ENCODE peak calls at places on chromosomes 4 and X, in seven cellular contexts. One of them, this sample, is unnamed.

GRCh38 chrX:10177620-10178019 is 20.8 kb downstream of the CLCN4 start:
- DNase-seq in choroid plexus epithelial cell: peak
- DNase-seq in dorsolateral prefrontal cortex: no peak
- DNase-seq in foreskin fibroblast: peak
- DNase-seq in cardiac fibroblast: no peak
- DNase-seq in keratinocyte: no peak
- DNase-seq in nephron progenitor cell: no peak
- DNase-seq in this sample: no peak

GRCh38 chrX:150161092-150161672 is 201.9 kb upstream of the MAMLD1 start:
- DNase-seq in choroid plexus epithelial cell: no peak
- DNase-seq in keratinocyte: no peak
- DNase-seq in nephron progenitor cell: no peak
- DNase-seq in cardiac fibroblast: peak
- DNase-seq in foreskin fibroblast: peak
- DNase-seq in dorsolateral prefrontal cortex: no peak
- DNase-seq in this sample: no peak

GRCh38 chr4:186068581-186069402 is at the start of gene TLR3:
- DNase-seq in choroid plexus epithelial cell: peak
- DNase-seq in foreskin fibroblast: peak
- DNase-seq in cardiac fibroblast: peak
- DNase-seq in dorsolateral prefrontal cortex: no peak
- DNase-seq in keratinocyte: no peak
- DNase-seq in nephron progenitor cell: no peak
- DNase-seq in this sample: no peak

GRCh38 chr4:54930226-54930625 is 195.2 kb downstream of the KDR start:
- DNase-seq in choroid plexus epithelial cell: peak
- DNase-seq in nephron progenitor cell: no peak
- DNase-seq in dorsolateral prefrontal cortex: no peak
- DNase-seq in foreskin fibroblast: peak
- DNase-seq in keratinocyte: peak
- DNase-seq in cardiac fibroblast: peak
- DNase-seq in this sample: no peak

GRCh38 chr4:6984611-6985115 is 58.5 kb upstream of the TADA2B start:
- DNase-seq in dorsolateral prefrontal cortex: no peak
- DNase-seq in nephron progenitor cell: no peak
- DNase-seq in cardiac fibroblast: no peak
- DNase-seq in keratinocyte: no peak
- DNase-seq in choroid plexus epithelial cell: no peak
- DNase-seq in foreskin fibroblast: no peak
- DNase-seq in this sample: no peak

GRCh38 chr4:70721747-70722146 is at the start of gene RUFY3:
- DNase-seq in nephron progenitor cell: no peak
- DNase-seq in choroid plexus epithelial cell: peak
- DNase-seq in dorsolateral prefrontal cortex: peak
- DNase-seq in foreskin fibroblast: peak
- DNase-seq in cardiac fibroblast: peak
- DNase-seq in keratinocyte: no peak
- DNase-seq in this sample: no peak

GRCh38 chr4:134862116-134862515 is 660.5 kb upstream of the PABPC4L start:
- DNase-seq in cardiac fibroblast: peak
- DNase-seq in nephron progenitor cell: no peak
- DNase-seq in choroid plexus epithelial cell: peak
- DNase-seq in foreskin fibroblast: peak
- DNase-seq in dorsolateral prefrontal cortex: no peak
- DNase-seq in keratinocyte: no peak
- DNase-seq in this sample: no peak

GRCh38 chr4:151659631-151660030 is 101.2 kb downstream of the GATB start:
- DNase-seq in keratinocyte: no peak
- DNase-seq in cardiac fibroblast: no peak
- DNase-seq in dorsolateral prefrontal cortex: no peak
- DNase-seq in nephron progenitor cell: peak
- DNase-seq in foreskin fibroblast: peak
- DNase-seq in choroid plexus epithelial cell: no peak
- DNase-seq in this sample: no peak

GRCh38 chr4:41169256-41169655 is 45.1 kb downstream of the APBB2 start:
- DNase-seq in foreskin fibroblast: no peak
- DNase-seq in nephron progenitor cell: no peak
- DNase-seq in dorsolateral prefrontal cortex: no peak
- DNase-seq in keratinocyte: no peak
- DNase-seq in cardiac fibroblast: no peak
- DNase-seq in choroid plexus epithelial cell: no peak
- DNase-seq in this sample: no peak

GRCh38 chr4:72109959-72110497 is 78.2 kb downstream of the NPFFR2 start:
- DNase-seq in choroid plexus epithelial cell: no peak
- DNase-seq in cardiac fibroblast: no peak
- DNase-seq in foreskin fibroblast: no peak
- DNase-seq in dorsolateral prefrontal cortex: no peak
- DNase-seq in keratinocyte: no peak
- DNase-seq in nephron progenitor cell: no peak
- DNase-seq in this sample: no peak

GRCh38 chr4:3519468-3520264 is 12.6 kb downstream of the LRPAP1 start:
- DNase-seq in foreskin fibroblast: no peak
- DNase-seq in dorsolateral prefrontal cortex: no peak
- DNase-seq in keratinocyte: no peak
- DNase-seq in cardiac fibroblast: no peak
- DNase-seq in nephron progenitor cell: no peak
- DNase-seq in choroid plexus epithelial cell: no peak
- DNase-seq in this sample: no peak

DNA sequence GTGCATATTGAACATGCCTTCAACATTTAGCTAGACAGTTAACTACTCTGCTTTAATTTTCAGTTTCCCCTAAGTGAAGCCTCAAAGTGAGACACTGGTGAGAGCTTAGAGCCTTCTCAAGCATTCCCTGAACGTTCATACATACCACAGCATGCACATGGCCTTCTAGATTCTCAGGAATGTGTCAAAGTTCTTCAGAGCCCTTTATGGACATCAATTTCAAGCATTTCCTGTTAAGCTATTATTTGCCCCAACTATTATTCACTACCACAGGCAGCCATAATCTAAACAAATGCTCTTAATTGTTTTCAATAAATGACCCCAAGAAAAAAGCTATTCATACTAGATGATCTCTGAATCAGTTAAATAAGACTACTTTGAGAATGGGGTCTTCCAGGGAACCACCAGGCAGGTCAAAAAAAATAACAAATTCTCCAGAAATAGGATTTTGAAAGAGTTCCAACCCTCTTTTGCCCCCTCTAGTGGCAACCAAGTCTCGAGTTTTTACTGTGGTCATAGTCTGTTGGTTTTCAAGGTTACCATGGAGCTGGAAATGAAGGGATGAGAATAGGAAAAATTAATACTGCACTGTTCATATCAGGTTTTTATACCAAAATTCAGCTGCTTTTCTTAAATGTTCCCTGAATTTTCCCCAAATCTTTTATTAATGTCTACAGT is 235.4 kb downstream of the RAB28 start:
- DNase-seq in foreskin fibroblast: no peak
- DNase-seq in cardiac fibroblast: peak
- DNase-seq in keratinocyte: no peak
- DNase-seq in choroid plexus epithelial cell: peak
- DNase-seq in dorsolateral prefrontal cortex: no peak
- DNase-seq in nephron progenitor cell: no peak
- DNase-seq in this sample: no peak
- TF ChIP-seq CTCF in foreskin fibroblast: peak
- TF ChIP-seq CTCF in cardiac fibroblast: peak
- TF ChIP-seq CTCF in keratinocyte: no peak
- TF ChIP-seq CTCF in choroid plexus epithelial cell: peak
- TF ChIP-seq CTCF in dorsolateral prefrontal cortex: no peak
- TF ChIP-seq CTCF in nephron progenitor cell: no peak
- TF ChIP-seq CTCF in this sample: peak

DNA sequence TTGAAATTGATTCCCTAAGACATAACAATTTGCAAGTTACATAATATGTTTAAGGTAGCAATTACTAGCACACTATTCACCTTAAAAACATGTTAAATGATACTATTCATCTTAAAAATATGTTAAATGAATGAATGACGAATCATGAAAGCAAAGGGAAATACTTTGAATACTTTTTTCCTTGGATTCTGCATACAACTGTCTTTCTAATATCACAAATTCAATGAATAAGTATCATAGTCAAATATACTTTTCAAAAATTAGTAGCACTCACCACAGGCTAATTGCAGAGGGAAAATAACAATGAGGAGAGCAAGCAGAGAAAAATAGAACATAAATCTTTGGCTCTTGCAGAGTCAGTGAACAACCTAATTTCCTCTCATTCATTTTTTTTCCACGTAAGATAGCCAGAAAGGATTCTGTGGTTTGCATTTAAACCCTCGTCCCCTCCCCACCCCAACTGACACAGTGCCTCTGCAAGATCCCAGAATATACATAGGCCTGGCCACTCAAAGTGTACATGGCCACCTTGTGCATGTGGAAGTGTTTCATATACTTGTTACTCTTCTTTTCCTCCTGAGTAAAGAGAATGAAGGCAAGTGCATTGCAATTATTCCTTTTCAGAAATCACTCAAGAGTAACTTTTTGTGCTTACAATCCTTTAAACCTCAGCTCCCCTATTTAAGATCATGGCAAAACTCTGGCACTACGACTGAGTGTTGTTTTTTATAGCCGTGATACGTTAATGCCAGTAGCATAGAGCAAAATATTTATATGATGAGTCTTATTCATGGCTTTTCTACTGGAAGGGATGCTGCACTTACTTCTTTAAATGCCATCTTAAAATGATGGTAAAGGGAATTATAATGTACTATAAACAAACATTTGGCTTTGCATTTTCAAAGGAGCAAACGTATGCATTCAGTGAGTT is 236.4 kb downstream of the PDGFC start:
- DNase-seq in keratinocyte: no peak
- DNase-seq in nephron progenitor cell: no peak
- DNase-seq in cardiac fibroblast: peak
- DNase-seq in choroid plexus epithelial cell: no peak
- DNase-seq in foreskin fibroblast: no peak
- DNase-seq in dorsolateral prefrontal cortex: no peak
- DNase-seq in this sample: no peak
- TF ChIP-seq CTCF in keratinocyte: no peak
- TF ChIP-seq CTCF in nephron progenitor cell: no peak
- TF ChIP-seq CTCF in cardiac fibroblast: no peak
- TF ChIP-seq CTCF in choroid plexus epithelial cell: no peak
- TF ChIP-seq CTCF in foreskin fibroblast: no peak
- TF ChIP-seq CTCF in dorsolateral prefrontal cortex: no peak
- TF ChIP-seq CTCF in this sample: no peak

DNA sequence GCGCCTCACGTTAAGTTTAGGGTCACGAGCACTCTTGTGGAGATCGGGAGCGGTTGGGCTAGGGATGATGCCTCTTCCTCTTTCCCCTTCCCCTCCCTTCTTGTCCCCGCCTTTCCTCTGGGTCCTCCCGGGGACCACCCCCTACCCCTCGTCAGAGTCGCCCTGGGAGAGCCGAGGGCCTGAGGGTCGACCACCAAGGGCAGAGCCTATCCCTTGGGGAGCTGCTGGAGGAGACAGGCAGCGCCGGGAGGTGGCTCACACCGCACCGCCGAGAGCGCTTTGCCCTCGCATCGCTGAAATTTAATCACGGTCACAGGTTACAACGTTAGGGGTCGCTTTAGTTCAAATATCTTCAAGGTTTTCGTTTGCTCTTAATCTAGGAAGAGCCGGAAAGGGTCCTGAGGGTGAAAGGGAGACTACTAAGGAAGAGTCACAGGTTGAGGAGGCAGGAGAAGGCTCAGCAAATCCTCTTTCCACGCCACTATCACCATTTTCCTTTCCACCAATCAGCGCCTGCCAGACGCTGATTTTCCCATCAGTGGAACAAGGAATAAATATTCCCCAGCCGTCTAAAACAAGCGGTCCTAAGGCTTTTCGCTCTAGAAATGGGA is 529 bp upstream of the SNCA start:
- DNase-seq in foreskin fibroblast: peak
- DNase-seq in nephron progenitor cell: peak
- DNase-seq in cardiac fibroblast: peak
- DNase-seq in keratinocyte: peak
- DNase-seq in dorsolateral prefrontal cortex: peak
- DNase-seq in choroid plexus epithelial cell: peak
- DNase-seq in this sample: peak
- TF ChIP-seq CTCF in foreskin fibroblast: no peak
- TF ChIP-seq CTCF in nephron progenitor cell: peak
- TF ChIP-seq CTCF in cardiac fibroblast: no peak
- TF ChIP-seq CTCF in keratinocyte: peak
- TF ChIP-seq CTCF in dorsolateral prefrontal cortex: peak
- TF ChIP-seq CTCF in choroid plexus epithelial cell: peak
- TF ChIP-seq CTCF in this sample: peak

GRCh38 chr4:59630922-59631321 is 1569.2 kb upstream of the ADGRL3 start:
- DNase-seq in keratinocyte: no peak
- DNase-seq in dorsolateral prefrontal cortex: no peak
- DNase-seq in cardiac fibroblast: no peak
- DNase-seq in choroid plexus epithelial cell: no peak
- DNase-seq in foreskin fibroblast: no peak
- DNase-seq in nephron progenitor cell: no peak
- DNase-seq in this sample: no peak
- TF ChIP-seq CTCF in keratinocyte: no peak
- TF ChIP-seq CTCF in dorsolateral prefrontal cortex: no peak
- TF ChIP-seq CTCF in cardiac fibroblast: no peak
- TF ChIP-seq CTCF in choroid plexus epithelial cell: no peak
- TF ChIP-seq CTCF in foreskin fibroblast: no peak
- TF ChIP-seq CTCF in nephron progenitor cell: no peak
- TF ChIP-seq CTCF in this sample: no peak

GRCh38 chrX:152912121-152912520 is 14.3 kb downstream of the ZNF185 start:
- DNase-seq in cardiac fibroblast: no peak
- DNase-seq in choroid plexus epithelial cell: no peak
- DNase-seq in foreskin fibroblast: no peak
- DNase-seq in dorsolateral prefrontal cortex: no peak
- DNase-seq in nephron progenitor cell: no peak
- DNase-seq in keratinocyte: no peak
- DNase-seq in this sample: no peak
- TF ChIP-seq CTCF in cardiac fibroblast: no peak
- TF ChIP-seq CTCF in choroid plexus epithelial cell: peak
- TF ChIP-seq CTCF in foreskin fibroblast: no peak
- TF ChIP-seq CTCF in dorsolateral prefrontal cortex: no peak
- TF ChIP-seq CTCF in nephron progenitor cell: no peak
- TF ChIP-seq CTCF in keratinocyte: no peak
- TF ChIP-seq CTCF in this sample: no peak

This sample was measured in progenitor cell of endocrine pancreas.